ENCODE peak calls at places on chromosome 20, in four cellular contexts. M is right atrium auricular region, Y is H7, K is upper lobe of left lung. Z is an unnamed sample. For H3K36me3, the result is how much of the 10 kb centered on the place peaks cover.

GRCh38 chr20:6562111-6562510 is 205.4 kb upstream of the BMP2 start:
- DNase-seq in M (no peak), Y (no peak), K (no peak), Z (no peak)

GRCh38 chr20:17681741-17682102 is 320 bp downstream of the RRBP1 start:
- DNase-seq in M (no peak), Y (peak), K (no peak), Z (no peak)

GRCh38 chr20:10076126-10077080 is 41.6 kb downstream of the ANKEF1 start:
- DNase-seq in M (no peak), Y (no peak), K (no peak), Z (no peak)

GRCh38 chr20:13683833-13684232 is 45.1 kb upstream of the TASP1 start:
- DNase-seq in M (no peak), Y (peak), K (no peak), Z (no peak)

GRCh38 chr20:37804584-37805566 is 98.1 kb upstream of the VSTM2L start:
- DNase-seq in M (no peak), Y (no peak), K (no peak), Z (no peak)

GRCh38 chr20:56513096-56513806 is 11.3 kb upstream of the FAM209A start:
- DNase-seq in M (no peak), Y (no peak), K (no peak), Z (no peak)

GRCh38 chr20:7742479-7742878 is 197.8 kb downstream of the HAO1 start:
- DNase-seq in M (no peak), Y (no peak), K (no peak), Z (no peak)

GRCh38 chr20:57374343-57374930 is 16.8 kb upstream of the RBM38 start:
- DNase-seq in M (no peak), Y (peak), K (no peak), Z (no peak)

GRCh38 chr20:13174402-13174801 is 46.7 kb upstream of the ISM1 start:
- DNase-seq in M (no peak), Y (no peak), K (no peak), Z (no peak)

GRCh38 chr20:62370115-62370806 is 3.1 kb upstream of the LAMA5 start:
- DNase-seq in M (no peak), Y (no peak), K (peak), Z (no peak)

GRCh38 chr20:34983995-34984735 is 28.5 kb downstream of the MYH7B start:
- DNase-seq in M (no peak), Y (peak), K (peak), Z (no peak)

DNA sequence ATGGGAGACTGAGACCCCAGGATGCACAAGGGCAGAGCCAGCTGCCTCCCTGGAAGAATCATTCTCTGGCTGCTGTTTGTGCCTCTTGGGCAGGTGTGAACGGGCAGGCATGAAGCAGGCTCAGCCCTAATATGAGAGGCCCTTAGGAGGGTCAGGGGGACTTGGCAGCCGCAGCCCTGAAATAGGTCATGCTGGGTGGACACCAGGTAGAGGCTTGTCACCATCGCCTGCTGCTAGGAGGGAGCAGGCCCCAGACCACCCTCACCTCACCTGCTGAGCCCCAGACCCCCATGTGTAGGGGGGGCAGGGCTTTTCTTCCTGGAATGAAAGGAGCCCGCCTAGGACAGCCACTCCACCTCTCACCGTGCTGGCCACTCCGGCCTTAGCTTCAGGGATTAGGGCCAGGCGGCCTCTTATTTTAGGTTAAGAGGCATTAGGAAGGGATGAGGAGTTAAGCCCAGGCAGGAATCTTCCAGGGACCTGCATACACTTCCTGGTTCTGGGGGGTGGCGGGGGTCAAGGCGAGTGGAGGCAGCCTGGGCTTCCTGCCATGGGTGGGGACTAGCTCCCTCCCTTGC is 92.4 kb downstream of the ASXL1 start:
- DNase-seq in M (no peak), Y (peak), K (no peak), Z (no peak)
- H3K36me3 ChIP-seq in M (under half), Y (half or more), K (under half), Z (half or more)

DNA sequence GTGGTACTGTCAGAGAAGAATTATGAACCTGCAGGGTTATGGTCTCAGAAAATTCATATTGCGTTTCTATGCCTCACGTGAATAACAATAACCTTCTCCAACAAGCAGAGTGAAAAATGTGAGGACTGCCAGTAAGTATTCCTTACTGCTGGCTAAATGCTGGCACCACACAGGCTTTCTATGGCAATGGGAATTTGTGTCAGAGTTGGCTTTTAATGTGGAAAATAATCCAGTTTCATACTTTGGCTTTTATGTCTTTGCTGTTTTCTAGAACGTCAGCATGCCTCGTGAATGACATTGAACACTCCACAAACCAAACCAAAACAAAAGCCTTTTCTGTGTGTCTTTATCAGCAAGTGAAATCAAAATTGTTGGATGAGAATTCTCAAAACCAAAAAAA is 655.9 kb downstream of the KIF16B start:
- DNase-seq in M (no peak), Y (no peak), K (no peak), Z (no peak)
- H3K36me3 ChIP-seq in M (under half), Y (under half), K (under half), Z (under half)

GRCh38 chr20:50575869-50576720 is 65.9 kb downstream of the PTPN1 start:
- DNase-seq in M (peak), Y (peak), K (peak), Z (peak)
- H3K36me3 ChIP-seq in M (half or more), Y (under half), K (under half), Z (half or more)

DNA sequence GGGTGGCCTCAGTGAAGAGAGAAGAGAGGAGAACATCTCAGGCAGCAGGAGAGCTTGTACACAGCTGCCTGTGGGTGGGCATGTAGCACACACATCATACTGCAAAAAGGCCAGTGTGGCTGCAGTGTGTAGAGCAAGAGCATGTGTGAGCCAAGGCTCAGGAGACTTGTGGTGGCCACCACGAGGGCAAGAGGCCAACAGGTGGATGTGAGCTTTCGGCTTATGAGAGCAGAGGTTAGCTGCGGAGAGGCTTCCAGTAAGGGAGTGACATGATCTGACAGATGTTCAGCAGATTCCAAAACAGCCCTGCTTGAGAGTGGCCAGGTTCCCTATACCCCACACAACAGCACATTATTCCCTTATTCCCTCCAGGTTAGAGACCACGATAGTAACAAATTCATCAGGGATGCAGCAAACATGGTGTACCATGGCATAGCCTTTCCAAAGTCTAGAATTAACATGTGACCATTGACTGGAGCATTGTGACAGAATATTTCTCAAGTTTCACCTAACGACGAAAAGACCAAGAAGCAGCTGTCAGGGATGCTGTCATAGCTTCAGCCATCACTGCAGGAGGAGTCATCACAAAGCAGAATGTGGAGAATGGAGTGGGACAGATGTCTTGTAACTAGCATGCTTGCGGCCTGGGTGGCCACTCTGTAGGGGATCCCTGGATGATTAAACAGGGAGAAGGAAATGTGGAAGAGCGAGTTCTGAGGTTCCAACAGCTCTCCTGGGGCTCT is 23.0 kb downstream of the HM13 start:
- DNase-seq in M (no peak), Y (no peak), K (no peak), Z (no peak)
- H3K36me3 ChIP-seq in M (half or more), Y (under half), K (under half), Z (half or more)

DNA sequence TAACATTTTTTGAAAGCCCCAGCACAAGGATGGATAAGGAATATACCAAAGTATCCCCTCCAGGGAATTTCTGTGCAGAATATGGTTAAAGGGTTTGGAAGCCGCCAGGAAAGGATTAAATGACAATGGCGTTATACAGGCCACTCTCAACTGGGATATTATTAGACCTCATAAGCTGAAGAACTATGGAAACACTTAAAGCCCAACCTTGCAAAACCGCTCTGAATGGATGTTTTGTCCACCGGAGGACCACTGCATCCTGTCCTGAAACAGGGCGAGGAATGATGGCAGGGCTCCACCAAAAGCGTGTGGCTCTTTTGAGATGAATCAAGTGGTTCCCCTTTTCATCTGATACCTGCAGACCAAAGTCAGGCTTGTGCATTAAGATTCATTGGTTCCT is 32.4 kb downstream of the NFATC2 start:
- DNase-seq in M (no peak), Y (no peak), K (no peak), Z (no peak)
- H3K36me3 ChIP-seq in M (under half), Y (under half), K (under half), Z (under half)

DNA sequence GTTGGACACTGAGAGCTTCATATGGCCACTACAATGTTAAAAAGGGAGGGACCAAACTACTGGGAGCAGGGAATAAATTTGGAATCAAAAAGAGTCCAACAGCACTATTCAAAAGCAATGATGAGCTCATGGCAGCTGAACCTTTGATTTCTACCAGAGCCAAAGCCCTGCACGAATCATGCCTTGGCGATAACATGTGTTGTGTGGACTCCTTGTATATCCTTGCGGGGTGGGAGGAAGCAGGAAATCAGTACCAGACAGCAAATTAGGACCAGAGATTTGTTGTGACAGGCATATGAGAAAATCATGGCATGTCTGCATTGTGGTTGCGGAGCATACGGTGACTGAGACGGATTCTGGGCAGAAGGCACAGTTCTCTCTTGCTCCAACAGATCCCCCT is 85.6 kb upstream of the EMILIN3 start:
- DNase-seq in M (no peak), Y (no peak), K (no peak), Z (no peak)
- H3K36me3 ChIP-seq in M (half or more), Y (under half), K (under half), Z (half or more)